ENCODE peak calls at places on chromosomes 16 and 17, in four cellular contexts. W, C, V and E are unnamed samples.

GRCh38 chr17:40828454-40829039 is 6.1 kb upstream of the KRT10 start:
- DNase-seq in V (no peak), C (no peak), W (no peak), E (no peak)

GRCh38 chr16:11142951-11143740 is 112.9 kb downstream of the SOCS1 start:
- DNase-seq in W (no peak), V (no peak), C (no peak), E (no peak)

GRCh38 chr16:49427771-49428170 is 54.2 kb downstream of the C16orf78 start:
- DNase-seq in W (no peak), C (no peak), V (no peak), E (no peak)

GRCh38 chr17:50272246-50272645 is 2.0 kb upstream of the TMEM92 start:
- DNase-seq in C (no peak), W (no peak), V (peak; percentile 45), E (no peak)

GRCh38 chr16:23755484-23755809 is 621 bp downstream of the CHP2 start:
- DNase-seq in V (no peak), C (no peak), W (no peak), E (no peak)

GRCh38 chr17:9487406-9487805 is 88.2 kb downstream of the STX8 start:
- DNase-seq in C (no peak), W (no peak), V (no peak), E (no peak)

GRCh38 chr16:54362801-54363200 is 76.2 kb upstream of the IRX3 start:
- DNase-seq in W (no peak), V (no peak), C (no peak), E (no peak)

GRCh38 chr17:32486701-32487459 is at the start of gene CDK5R1:
- DNase-seq in W (no peak), V (peak; percentile 87), C (no peak), E (peak; percentile 82)

GRCh38 chr16:75589301-75589700 is 23.1 kb downstream of the GABARAPL2 start:
- DNase-seq in V (no peak), W (no peak), C (no peak), E (no peak)

GRCh38 chr16:14538604-14539003 is 91.5 kb downstream of the PARN start:
- DNase-seq in W (no peak), V (no peak), C (no peak), E (no peak)

GRCh38 chr17:71409712-71410111 is 711.1 kb upstream of the SOX9 start:
- DNase-seq in V (no peak), W (no peak), C (no peak), E (no peak)

GRCh38 chr17:80716986-80717385 is 172.3 kb downstream of the RPTOR start:
- DNase-seq in C (no peak), W (no peak), V (no peak), E (no peak)

GRCh38 chr16:9042943-9043680 is 48.3 kb upstream of the HAPSTR1 start:
- DNase-seq in W (no peak), V (no peak), C (no peak), E (no peak)

GRCh38 chr16:75080205-75081029 is 36.2 kb downstream of the LDHD start:
- DNase-seq in V (no peak), C (no peak), W (no peak), E (no peak)

GRCh38 chr16:88558457-88559442 is 11.5 kb upstream of the ZC3H18 start:
- DNase-seq in C (peak; percentile 64), V (no peak), W (no peak), E (peak; percentile 78)

GRCh38 chr17:13367154-13367553 is 234.6 kb downstream of the HS3ST3A1 start:
- DNase-seq in W (no peak), C (no peak), V (no peak), E (no peak)

GRCh38 chr16:10541396-10541795 is 39.0 kb downstream of the EMP2 start:
- DNase-seq in W (no peak), C (no peak), V (no peak), E (no peak)

GRCh38 chr16:73023320-73023719 is 24.6 kb downstream of the ZFHX3 start:
- DNase-seq in V (no peak), C (no peak), W (no peak), E (no peak)

GRCh38 chr17:12485361-12485911 is 180.3 kb upstream of the MYOCD start:
- DNase-seq in V (no peak), C (no peak), W (no peak), E (no peak)

GRCh38 chr17:45144199-45145034 is 3.9 kb upstream of the HEXIM1 start:
- DNase-seq in W (no peak), V (peak; percentile 83), C (no peak), E (peak; percentile 69)

GRCh38 chr16:49537924-49538455 is 164.4 kb downstream of the C16orf78 start:
- DNase-seq in V (no peak), C (no peak), W (no peak), E (no peak)

DNA sequence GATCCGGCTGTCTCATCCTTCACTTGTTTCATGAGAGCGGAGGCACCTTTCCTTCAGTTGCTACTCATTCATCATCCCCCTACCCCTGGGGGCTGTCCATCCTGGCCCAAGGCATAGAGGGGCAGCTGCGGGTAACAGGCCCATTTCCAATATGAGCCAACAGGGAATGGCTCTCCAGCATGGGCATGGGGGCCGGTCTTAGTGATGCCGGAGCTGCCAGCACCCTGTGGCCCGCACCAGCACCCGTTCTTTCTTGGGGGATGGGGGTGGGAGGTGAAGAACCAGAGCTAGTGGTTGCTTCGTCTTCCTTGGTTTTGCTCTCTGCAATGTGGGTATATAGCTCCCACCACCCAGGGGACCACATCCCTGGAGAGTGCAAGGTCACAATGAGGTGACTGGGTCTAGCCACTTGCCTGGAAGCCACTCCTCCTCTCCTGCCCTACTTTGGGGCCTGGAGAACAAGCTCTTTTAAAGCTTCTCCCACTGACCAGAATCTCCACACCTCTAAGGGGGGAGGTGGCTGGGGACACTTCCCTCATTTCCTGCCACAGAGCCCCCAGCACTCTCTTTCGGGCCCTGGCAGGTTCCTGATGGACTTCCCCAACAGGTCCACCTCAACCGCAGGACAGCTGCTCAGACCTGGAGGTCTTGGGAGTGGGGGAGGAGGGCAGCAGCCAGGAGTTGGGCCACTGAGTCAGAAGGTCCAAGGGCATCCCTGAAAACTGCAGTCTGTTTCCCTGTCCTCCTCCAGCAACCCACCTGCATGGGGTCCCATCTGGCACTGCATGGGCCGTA is 11.9 kb upstream of the TBX2 start:
- DNase-seq in V (no peak), C (no peak), W (no peak), E (no peak)
- TF ChIP-seq EGR1 in V (no peak), C (no peak), W (no peak), E (no peak)

DNA sequence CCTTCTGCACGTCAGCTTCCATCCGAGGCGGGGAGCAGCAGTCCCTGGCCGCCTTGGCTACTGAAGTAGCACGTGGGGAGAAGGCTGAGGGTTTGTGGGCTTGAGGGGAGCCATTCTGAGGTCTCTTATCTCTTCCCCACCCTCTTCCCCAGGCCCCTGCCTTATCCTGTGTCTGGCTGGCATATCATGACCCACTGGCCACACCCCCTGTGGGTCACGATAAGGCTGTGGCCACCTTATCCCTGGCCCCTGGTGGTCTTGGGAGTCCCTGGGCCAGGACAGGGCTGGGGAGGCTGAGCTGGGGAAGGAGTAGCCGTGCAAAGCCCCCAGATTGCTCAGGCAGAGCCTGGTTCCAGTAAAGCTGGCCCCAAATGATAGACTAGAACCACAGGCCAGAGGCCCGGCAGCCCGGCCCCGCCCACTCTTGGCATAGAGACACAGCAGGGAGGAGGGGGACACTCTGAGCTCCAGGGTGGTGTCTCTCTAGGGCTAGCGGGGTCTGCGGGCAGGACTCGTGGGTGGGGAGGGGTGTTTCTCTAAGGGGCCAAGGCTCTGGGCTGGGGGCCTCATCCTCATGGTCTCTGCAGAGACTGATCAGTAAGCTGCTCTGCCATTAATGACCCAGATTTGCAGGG is 7.6 kb downstream of the SPNS2 start:
- DNase-seq in V (no peak), W (no peak), C (no peak), E (peak; percentile 47)
- H2AFZ ChIP-seq in V (no peak overlapping the region), W (no peak overlapping the region), C (no peak overlapping the region), E (no peak overlapping the region)

GRCh38 chr16:87310610-87311009 is 6.6 kb downstream of the C16orf95 start:
- DNase-seq in C (no peak), W (no peak), V (no peak), E (no peak)
- TF ChIP-seq EGR1 in C (no peak), W (no peak), V (no peak), E (no peak)

DNA sequence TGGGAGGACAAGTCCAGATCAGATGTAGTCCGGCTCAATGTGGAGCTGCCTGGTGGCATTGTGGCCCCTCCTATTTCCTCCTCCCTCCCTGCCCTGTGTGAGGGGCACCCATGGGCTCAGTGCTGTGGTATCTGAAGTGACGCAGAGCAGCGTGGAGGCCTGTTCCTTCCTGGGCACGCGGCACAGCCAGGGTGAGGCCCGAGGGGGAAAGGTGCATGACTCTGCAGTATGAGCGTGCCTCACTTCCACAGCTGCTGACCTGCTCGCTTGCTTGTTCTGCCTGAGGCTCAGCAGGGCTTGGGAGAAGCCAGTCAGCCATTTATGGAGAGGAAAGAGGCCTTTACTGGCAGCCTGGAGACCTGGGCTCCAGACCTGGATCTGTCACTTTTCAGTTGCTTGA is 11.7 kb downstream of the TMEM238L start:
- DNase-seq in C (no peak), W (no peak), V (no peak), E (no peak)
- H2AFZ ChIP-seq in C (no peak overlapping the region), W (no peak overlapping the region), V (peak overlapping the region; percentile 85), E (peak overlapping the region; percentile 16)

DNA sequence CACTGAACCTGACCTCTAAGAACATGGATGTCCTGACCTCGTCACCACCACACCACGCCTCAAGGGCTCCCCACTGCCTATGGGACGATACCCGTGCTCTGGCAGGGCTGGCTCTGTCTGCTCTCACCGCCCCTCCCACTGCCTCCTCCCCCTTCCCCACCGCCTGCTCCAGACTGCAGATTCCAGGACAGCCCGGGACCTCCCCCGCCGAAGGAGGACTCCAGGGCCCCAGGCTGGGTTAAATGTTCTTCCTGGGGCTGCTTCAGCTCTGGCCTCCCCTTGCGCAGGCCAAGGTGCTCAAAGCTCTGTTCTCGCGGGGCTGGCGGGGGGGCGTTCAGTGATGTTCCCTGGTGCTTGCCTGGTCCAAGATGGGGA is 3.1 kb downstream of the NPW start:
- DNase-seq in V (no peak), W (no peak), C (no peak), E (peak; percentile 64)
- TF ChIP-seq EGR1 in V (no peak), W (no peak), C (no peak), E (no peak)

GRCh38 chr16:89873822-89874689 is 664 bp downstream of the TCF25 start:
- DNase-seq in C (peak; percentile 94), W (peak; percentile 81), V (peak; percentile 98), E (peak; percentile 96)
- H2AFZ ChIP-seq in C (no peak overlapping the region), W (peak overlapping the region; percentile 74), V (no peak overlapping the region), E (peak overlapping the region; percentile 91)

GRCh38 chr17:55263565-55264272 is 1.0 kb upstream of the HLF start:
- DNase-seq in V (peak; percentile 51), C (no peak), W (no peak), E (no peak)
- TF ChIP-seq EGR1 in V (no peak), C (no peak), W (no peak), E (no peak)